ENCODE peak calls at places on chromosome 12, in ten cellular contexts. One of them, this sample, is unnamed.

GRCh38 chr12:76180401-76181277 is 96.2 kb upstream of the NAP1L1 start:
- DNase-seq in AG09309: no peak
- DNase-seq in Caco-2: no peak
- DNase-seq in upper lobe of right lung: no peak
- DNase-seq in mucosa of descending colon: no peak
- DNase-seq in foreskin fibroblast: no peak
- DNase-seq in CD8-positive, alpha-beta T cell: no peak
- DNase-seq in A549: peak
- DNase-seq in WTC11: no peak
- DNase-seq in endothelial cell of umbilical vein: no peak
- DNase-seq in this sample: no peak

GRCh38 chr12:107912421-107913004 is 138.0 kb downstream of the ASCL4 start:
- DNase-seq in AG09309: no peak
- DNase-seq in Caco-2: no peak
- DNase-seq in upper lobe of right lung: peak
- DNase-seq in mucosa of descending colon: peak
- DNase-seq in foreskin fibroblast: no peak
- DNase-seq in CD8-positive, alpha-beta T cell: peak
- DNase-seq in A549: peak
- DNase-seq in WTC11: peak
- DNase-seq in endothelial cell of umbilical vein: peak
- DNase-seq in this sample: no peak

GRCh38 chr12:27524839-27525238 is 833 bp downstream of the PPFIBP1 start:
- DNase-seq in AG09309: no peak
- DNase-seq in Caco-2: no peak
- DNase-seq in upper lobe of right lung: no peak
- DNase-seq in mucosa of descending colon: peak
- DNase-seq in foreskin fibroblast: peak
- DNase-seq in CD8-positive, alpha-beta T cell: no peak
- DNase-seq in A549: peak
- DNase-seq in WTC11: no peak
- DNase-seq in endothelial cell of umbilical vein: peak
- DNase-seq in this sample: no peak

GRCh38 chr12:132622437-132623071 is 4.0 kb downstream of the P2RX2 start:
- DNase-seq in AG09309: no peak
- DNase-seq in Caco-2: peak
- DNase-seq in upper lobe of right lung: no peak
- DNase-seq in mucosa of descending colon: no peak
- DNase-seq in foreskin fibroblast: peak
- DNase-seq in CD8-positive, alpha-beta T cell: no peak
- DNase-seq in A549: no peak
- DNase-seq in WTC11: no peak
- DNase-seq in endothelial cell of umbilical vein: no peak
- DNase-seq in this sample: peak

GRCh38 chr12:92290881-92291280 is 145.2 kb upstream of the BTG1 start:
- DNase-seq in AG09309: no peak
- DNase-seq in Caco-2: no peak
- DNase-seq in upper lobe of right lung: no peak
- DNase-seq in mucosa of descending colon: no peak
- DNase-seq in foreskin fibroblast: peak
- DNase-seq in CD8-positive, alpha-beta T cell: no peak
- DNase-seq in A549: no peak
- DNase-seq in WTC11: no peak
- DNase-seq in endothelial cell of umbilical vein: no peak
- DNase-seq in this sample: no peak

GRCh38 chr12:130222519-130223255 is 60.4 kb downstream of the FZD10 start:
- DNase-seq in AG09309: no peak
- DNase-seq in Caco-2: no peak
- DNase-seq in upper lobe of right lung: no peak
- DNase-seq in mucosa of descending colon: no peak
- DNase-seq in foreskin fibroblast: no peak
- DNase-seq in CD8-positive, alpha-beta T cell: no peak
- DNase-seq in A549: no peak
- DNase-seq in WTC11: peak
- DNase-seq in endothelial cell of umbilical vein: no peak
- DNase-seq in this sample: no peak

GRCh38 chr12:59847127-59847526 is 251.3 kb downstream of the SLC16A7 start:
- DNase-seq in AG09309: no peak
- DNase-seq in Caco-2: no peak
- DNase-seq in upper lobe of right lung: no peak
- DNase-seq in mucosa of descending colon: no peak
- DNase-seq in foreskin fibroblast: no peak
- DNase-seq in CD8-positive, alpha-beta T cell: no peak
- DNase-seq in A549: no peak
- DNase-seq in WTC11: no peak
- DNase-seq in endothelial cell of umbilical vein: no peak
- DNase-seq in this sample: no peak

GRCh38 chr12:78585132-78585531 is 279.4 kb upstream of the SYT1 start:
- DNase-seq in AG09309: no peak
- DNase-seq in Caco-2: no peak
- DNase-seq in upper lobe of right lung: no peak
- DNase-seq in mucosa of descending colon: no peak
- DNase-seq in foreskin fibroblast: no peak
- DNase-seq in CD8-positive, alpha-beta T cell: no peak
- DNase-seq in A549: no peak
- DNase-seq in WTC11: no peak
- DNase-seq in endothelial cell of umbilical vein: no peak
- DNase-seq in this sample: no peak

GRCh38 chr12:39378346-39378745 is 64.6 kb downstream of the KIF21A start:
- DNase-seq in AG09309: no peak
- DNase-seq in Caco-2: no peak
- DNase-seq in upper lobe of right lung: no peak
- DNase-seq in mucosa of descending colon: no peak
- DNase-seq in foreskin fibroblast: no peak
- DNase-seq in CD8-positive, alpha-beta T cell: no peak
- DNase-seq in A549: no peak
- DNase-seq in WTC11: no peak
- DNase-seq in endothelial cell of umbilical vein: no peak
- DNase-seq in this sample: no peak

GRCh38 chr12:121456551-121456950 is 56.6 kb downstream of the RNF34 start:
- DNase-seq in AG09309: no peak
- DNase-seq in Caco-2: peak
- DNase-seq in upper lobe of right lung: no peak
- DNase-seq in mucosa of descending colon: no peak
- DNase-seq in foreskin fibroblast: no peak
- DNase-seq in CD8-positive, alpha-beta T cell: no peak
- DNase-seq in A549: no peak
- DNase-seq in WTC11: no peak
- DNase-seq in endothelial cell of umbilical vein: no peak
- DNase-seq in this sample: peak

GRCh38 chr12:50621435-50622304 is 116.9 kb downstream of the DIP2B start:
- DNase-seq in AG09309: no peak
- DNase-seq in Caco-2: no peak
- DNase-seq in upper lobe of right lung: no peak
- DNase-seq in mucosa of descending colon: peak
- DNase-seq in foreskin fibroblast: no peak
- DNase-seq in CD8-positive, alpha-beta T cell: no peak
- DNase-seq in A549: no peak
- DNase-seq in WTC11: no peak
- DNase-seq in endothelial cell of umbilical vein: no peak
- DNase-seq in this sample: no peak

GRCh38 chr12:30754750-30755394 is at the start of gene CAPRIN2:
- DNase-seq in AG09309: peak
- DNase-seq in Caco-2: peak
- DNase-seq in upper lobe of right lung: peak
- DNase-seq in mucosa of descending colon: peak
- DNase-seq in foreskin fibroblast: peak
- DNase-seq in CD8-positive, alpha-beta T cell: peak
- DNase-seq in A549: peak
- DNase-seq in WTC11: peak
- DNase-seq in endothelial cell of umbilical vein: peak
- DNase-seq in this sample: peak
- TF ChIP-seq CTCF in AG09309: peak
- TF ChIP-seq CTCF in Caco-2: peak
- TF ChIP-seq CTCF in upper lobe of right lung: peak
- TF ChIP-seq CTCF in mucosa of descending colon: peak
- TF ChIP-seq CTCF in foreskin fibroblast: peak
- TF ChIP-seq CTCF in CD8-positive, alpha-beta T cell: no peak
- TF ChIP-seq CTCF in A549: peak
- TF ChIP-seq CTCF in WTC11: no peak
- TF ChIP-seq CTCF in endothelial cell of umbilical vein: peak
- TF ChIP-seq CTCF in this sample: peak

GRCh38 chr12:96061323-96061722 is 25.9 kb upstream of the LTA4H start:
- DNase-seq in AG09309: no peak
- DNase-seq in Caco-2: no peak
- DNase-seq in upper lobe of right lung: no peak
- DNase-seq in mucosa of descending colon: no peak
- DNase-seq in foreskin fibroblast: no peak
- DNase-seq in CD8-positive, alpha-beta T cell: no peak
- DNase-seq in A549: no peak
- DNase-seq in WTC11: no peak
- DNase-seq in endothelial cell of umbilical vein: no peak
- DNase-seq in this sample: no peak

GRCh38 chr12:96064966-96065365 is 29.6 kb upstream of the LTA4H start:
- DNase-seq in AG09309: no peak
- DNase-seq in Caco-2: no peak
- DNase-seq in upper lobe of right lung: no peak
- DNase-seq in mucosa of descending colon: no peak
- DNase-seq in foreskin fibroblast: no peak
- DNase-seq in CD8-positive, alpha-beta T cell: no peak
- DNase-seq in A549: no peak
- DNase-seq in WTC11: no peak
- DNase-seq in endothelial cell of umbilical vein: no peak
- DNase-seq in this sample: no peak

GRCh38 chr12:96061864-96062453 is 26.6 kb upstream of the LTA4H start:
- DNase-seq in AG09309: peak
- DNase-seq in Caco-2: peak
- DNase-seq in upper lobe of right lung: no peak
- DNase-seq in mucosa of descending colon: peak
- DNase-seq in foreskin fibroblast: peak
- DNase-seq in CD8-positive, alpha-beta T cell: peak
- DNase-seq in A549: peak
- DNase-seq in WTC11: peak
- DNase-seq in endothelial cell of umbilical vein: peak
- DNase-seq in this sample: no peak

GRCh38 chr12:96064266-96064665 is 28.9 kb upstream of the LTA4H start:
- DNase-seq in AG09309: no peak
- DNase-seq in Caco-2: no peak
- DNase-seq in upper lobe of right lung: no peak
- DNase-seq in mucosa of descending colon: no peak
- DNase-seq in foreskin fibroblast: no peak
- DNase-seq in CD8-positive, alpha-beta T cell: no peak
- DNase-seq in A549: no peak
- DNase-seq in WTC11: no peak
- DNase-seq in endothelial cell of umbilical vein: no peak
- DNase-seq in this sample: no peak

GRCh38 chr12:96063046-96063445 is 27.7 kb upstream of the LTA4H start:
- DNase-seq in AG09309: no peak
- DNase-seq in Caco-2: no peak
- DNase-seq in upper lobe of right lung: no peak
- DNase-seq in mucosa of descending colon: no peak
- DNase-seq in foreskin fibroblast: peak
- DNase-seq in CD8-positive, alpha-beta T cell: no peak
- DNase-seq in A549: peak
- DNase-seq in WTC11: no peak
- DNase-seq in endothelial cell of umbilical vein: peak
- DNase-seq in this sample: no peak
- TF ChIP-seq CTCF in AG09309: peak
- TF ChIP-seq CTCF in Caco-2: no peak
- TF ChIP-seq CTCF in upper lobe of right lung: no peak
- TF ChIP-seq CTCF in mucosa of descending colon: no peak
- TF ChIP-seq CTCF in foreskin fibroblast: no peak
- TF ChIP-seq CTCF in CD8-positive, alpha-beta T cell: no peak
- TF ChIP-seq CTCF in A549: peak
- TF ChIP-seq CTCF in WTC11: no peak
- TF ChIP-seq CTCF in endothelial cell of umbilical vein: peak
- TF ChIP-seq CTCF in this sample: peak

GRCh38 chr12:51702582-51702981 is 111.5 kb downstream of the SCN8A start:
- DNase-seq in AG09309: no peak
- DNase-seq in Caco-2: no peak
- DNase-seq in upper lobe of right lung: no peak
- DNase-seq in mucosa of descending colon: no peak
- DNase-seq in foreskin fibroblast: no peak
- DNase-seq in CD8-positive, alpha-beta T cell: no peak
- DNase-seq in A549: no peak
- DNase-seq in WTC11: no peak
- DNase-seq in endothelial cell of umbilical vein: no peak
- DNase-seq in this sample: no peak

GRCh38 chr12:51705450-51705849 is 114.4 kb downstream of the SCN8A start:
- DNase-seq in AG09309: no peak
- DNase-seq in Caco-2: no peak
- DNase-seq in upper lobe of right lung: no peak
- DNase-seq in mucosa of descending colon: no peak
- DNase-seq in foreskin fibroblast: peak
- DNase-seq in CD8-positive, alpha-beta T cell: no peak
- DNase-seq in A549: no peak
- DNase-seq in WTC11: no peak
- DNase-seq in endothelial cell of umbilical vein: peak
- DNase-seq in this sample: no peak

GRCh38 chr12:51700887-51701286 is 109.9 kb downstream of the SCN8A start:
- DNase-seq in AG09309: no peak
- DNase-seq in Caco-2: no peak
- DNase-seq in upper lobe of right lung: no peak
- DNase-seq in mucosa of descending colon: no peak
- DNase-seq in foreskin fibroblast: no peak
- DNase-seq in CD8-positive, alpha-beta T cell: no peak
- DNase-seq in A549: no peak
- DNase-seq in WTC11: no peak
- DNase-seq in endothelial cell of umbilical vein: peak
- DNase-seq in this sample: no peak

GRCh38 chr12:51706206-51706605 is 115.2 kb downstream of the SCN8A start:
- DNase-seq in AG09309: no peak
- DNase-seq in Caco-2: no peak
- DNase-seq in upper lobe of right lung: no peak
- DNase-seq in mucosa of descending colon: no peak
- DNase-seq in foreskin fibroblast: no peak
- DNase-seq in CD8-positive, alpha-beta T cell: no peak
- DNase-seq in A549: no peak
- DNase-seq in WTC11: no peak
- DNase-seq in endothelial cell of umbilical vein: peak
- DNase-seq in this sample: no peak
- TF ChIP-seq CTCF in AG09309: no peak
- TF ChIP-seq CTCF in Caco-2: no peak
- TF ChIP-seq CTCF in upper lobe of right lung: no peak
- TF ChIP-seq CTCF in mucosa of descending colon: no peak
- TF ChIP-seq CTCF in foreskin fibroblast: no peak
- TF ChIP-seq CTCF in CD8-positive, alpha-beta T cell: no peak
- TF ChIP-seq CTCF in A549: no peak
- TF ChIP-seq CTCF in WTC11: no peak
- TF ChIP-seq CTCF in endothelial cell of umbilical vein: no peak
- TF ChIP-seq CTCF in this sample: no peak

DNA sequence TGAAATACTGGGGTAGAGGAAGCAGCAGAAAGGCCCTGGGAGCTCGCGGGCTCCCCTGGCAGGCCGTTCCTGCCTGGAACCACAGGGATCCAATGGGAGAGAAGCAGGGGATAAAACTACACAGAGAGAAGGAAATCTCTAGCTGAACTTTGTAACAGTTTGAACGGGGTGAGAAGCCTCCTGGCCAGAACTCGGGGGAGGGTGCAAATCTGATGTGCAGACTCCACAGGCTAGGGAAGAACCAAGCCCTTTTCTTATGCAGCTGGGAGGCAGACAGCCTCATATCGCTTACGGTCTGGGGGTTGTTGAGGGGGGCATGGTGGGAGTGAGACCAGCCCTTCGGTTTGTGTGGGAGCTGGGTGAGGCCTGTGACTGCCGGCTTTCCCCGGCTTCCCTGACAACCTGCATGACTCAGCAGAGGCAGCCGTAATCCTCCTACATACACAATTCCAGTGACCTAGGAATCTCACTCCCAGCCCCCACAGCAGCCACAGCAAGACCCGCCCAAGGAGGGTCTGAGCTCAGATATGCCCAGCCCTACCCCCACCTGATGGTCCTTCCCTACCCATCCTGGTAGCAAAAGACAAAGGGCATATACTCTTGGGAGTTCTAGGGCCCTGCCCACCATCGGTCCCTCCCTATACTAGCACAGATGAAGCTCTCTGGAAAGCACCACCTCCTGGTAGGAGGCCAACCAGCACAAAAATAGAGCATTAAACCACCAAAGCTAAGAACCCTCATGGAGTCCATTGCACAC is 143.0 kb downstream of the TMTC1 start:
- DNase-seq in AG09309: no peak
- DNase-seq in Caco-2: peak
- DNase-seq in upper lobe of right lung: no peak
- DNase-seq in mucosa of descending colon: no peak
- DNase-seq in foreskin fibroblast: peak
- DNase-seq in CD8-positive, alpha-beta T cell: no peak
- DNase-seq in A549: peak
- DNase-seq in WTC11: peak
- DNase-seq in endothelial cell of umbilical vein: no peak
- DNase-seq in this sample: no peak
- TF ChIP-seq CTCF in AG09309: no peak
- TF ChIP-seq CTCF in Caco-2: no peak
- TF ChIP-seq CTCF in upper lobe of right lung: no peak
- TF ChIP-seq CTCF in mucosa of descending colon: no peak
- TF ChIP-seq CTCF in foreskin fibroblast: no peak
- TF ChIP-seq CTCF in CD8-positive, alpha-beta T cell: no peak
- TF ChIP-seq CTCF in A549: no peak
- TF ChIP-seq CTCF in WTC11: no peak
- TF ChIP-seq CTCF in endothelial cell of umbilical vein: no peak
- TF ChIP-seq CTCF in this sample: no peak